ENCODE peak calls at places on chromosomes 2 and 18, in seven cellular contexts. C is BE2C; W is activated T-helper 1 cell treated with Interleukin-2 at 50 U/mL for 16 hours; B is ELF-1; K is activated naive CD8-positive, alpha-beta T cell treated with anti-CD3 and anti-CD28 coated beads, Interleukin-2, amount 50 U/mL, for 24 hours; T is brain microvascular endothelial cell; S is gastrocnemius medialis. U is an unnamed sample.

GRCh38 chr2:199019898-199020507 is 437.7 kb downstream of the SATB2 start:
- DNase-seq in C (peak), W (no peak), S (no peak), B (peak), T (peak), K (no peak), U (no peak)

GRCh38 chr2:235674116-235674515 is 180.3 kb downstream of the AGAP1 start:
- DNase-seq in S (no peak), B (no peak), W (no peak), K (no peak), C (no peak), T (no peak), U (no peak)

GRCh38 chr2:193556766-193557470 is 1362.2 kb upstream of the TMEFF2 start:
- DNase-seq in W (no peak), K (no peak), S (no peak), C (no peak), B (no peak), T (peak), U (no peak)

GRCh38 chr2:24928036-24928435 is 8.0 kb upstream of the ADCY3 start:
- DNase-seq in C (no peak), S (no peak), K (no peak), B (no peak), T (no peak), W (no peak), U (no peak)

GRCh38 chr2:157264099-157264498 is 6.6 kb downstream of the GALNT5 start:
- DNase-seq in S (no peak), W (no peak), C (no peak), T (no peak), K (no peak), B (no peak), U (no peak)

GRCh38 chr2:25587361-25587760 is 86.0 kb downstream of the DTNB start:
- DNase-seq in B (no peak), C (no peak), S (no peak), K (peak), T (peak), W (no peak), U (no peak)

GRCh38 chr2:55986700-55987440 is 63.3 kb upstream of the EFEMP1 start:
- DNase-seq in S (no peak), K (no peak), T (no peak), C (no peak), W (no peak), B (no peak), U (no peak)

GRCh38 chr2:172674034-172674967 is 61.3 kb upstream of the RAPGEF4 start:
- DNase-seq in T (peak), C (no peak), W (no peak), B (peak), K (peak), S (no peak), U (peak)

GRCh38 chr2:203870481-203870880 is 2.9 kb downstream of the CTLA4 start:
- DNase-seq in S (no peak), K (no peak), T (no peak), B (no peak), W (no peak), C (no peak), U (no peak)

GRCh38 chr2:3179208-3179607 is 198.4 kb downstream of the EIPR1 start:
- DNase-seq in K (peak), C (peak), B (peak), W (no peak), T (no peak), S (no peak), U (no peak)

GRCh38 chr2:180124273-180124881 is 117.3 kb upstream of the CWC22 start:
- DNase-seq in S (no peak), T (peak), K (no peak), W (no peak), B (peak), C (no peak), U (no peak)

GRCh38 chr2:43942001-43942400 is 53.8 kb downstream of the LRPPRC start:
- DNase-seq in T (no peak), B (no peak), K (no peak), W (no peak), C (no peak), S (no peak), U (no peak)

GRCh38 chr2:150389487-150389886 is 98.0 kb downstream of the RND3 start:
- DNase-seq in S (no peak), C (no peak), K (no peak), B (no peak), W (no peak), T (no peak), U (no peak)

GRCh38 chr2:190635781-190636180 is 13.1 kb upstream of the NAB1 start:
- DNase-seq in C (no peak), S (no peak), B (no peak), W (no peak), K (no peak), T (no peak), U (no peak)

GRCh38 chr2:25230626-25231311 is 62.4 kb upstream of the POMC start:
- DNase-seq in W (no peak), K (no peak), S (no peak), C (no peak), T (no peak), B (peak), U (no peak)

GRCh38 chr2:216350214-216350789 is 22.0 kb downstream of the MARCHF4 start:
- DNase-seq in K (peak), W (no peak), B (no peak), S (no peak), C (no peak), T (peak), U (no peak)

GRCh38 chr18:13217466-13217961 is 1.0 kb upstream of the LDLRAD4 start:
- DNase-seq in K (peak), C (peak), S (peak), T (no peak), B (peak), W (peak), U (peak)

GRCh38 chr2:6228251-6228650 is 536.1 kb downstream of the SOX11 start:
- DNase-seq in W (no peak), S (no peak), K (no peak), C (no peak), T (no peak), B (no peak), U (no peak)

GRCh38 chr2:11354363-11355154 is 10.1 kb upstream of the ROCK2 start:
- DNase-seq in T (no peak), K (no peak), C (no peak), B (no peak), W (no peak), S (no peak), U (no peak)

GRCh38 chr2:229852565-229852964 is 69.2 kb downstream of the TRIP12 start:
- DNase-seq in C (no peak), T (peak), K (no peak), S (no peak), B (no peak), W (peak), U (peak)

GRCh38 chr18:50334546-50335152 is 40.2 kb upstream of the SKA1 start:
- DNase-seq in S (no peak), C (no peak), T (no peak), W (no peak), K (no peak), B (no peak), U (no peak)

GRCh38 chr2:27809761-27810241 is 38.3 kb downstream of the MRPL33 start:
- DNase-seq in T (peak), K (no peak), S (no peak), W (no peak), B (no peak), C (no peak), U (no peak)

GRCh38 chr2:169933124-169933711 is 106.0 kb downstream of the UBR3 start:
- DNase-seq in S (no peak), C (no peak), B (no peak), W (no peak), K (no peak), T (peak), U (no peak)